ENCODE peak calls at places on chromosomes 5 and 9, in five cellular contexts. Z, I, R, D and N are unnamed samples.

GRCh38 chr5:10563940-10564837 is at the start of gene ANKRD33B:
- DNase-seq in Z (peak; percentile 57), I (peak; percentile 80), R (peak; percentile 76), D (peak; percentile 72), N (peak; percentile 76)

GRCh38 chr9:135134253-135135028 is 47.0 kb downstream of the OLFM1 start:
- DNase-seq in Z (no peak), I (no peak), R (no peak), D (no peak), N (no peak)

GRCh38 chr5:59587489-59588337 is 305.8 kb downstream of the PDE4D start:
- DNase-seq in Z (no peak), I (peak; percentile 93), R (peak; percentile 49), D (peak; percentile 43), N (peak; percentile 61)

GRCh38 chr9:123081824-123082223 is 48.4 kb downstream of the GPR21 start:
- DNase-seq in Z (no peak), I (peak; percentile 69), R (no peak), D (no peak), N (no peak)

GRCh38 chr9:121878208-121878835 is 214.8 kb downstream of the TTLL11 start:
- DNase-seq in Z (no peak), I (no peak), R (no peak), D (no peak), N (no peak)

GRCh38 chr5:12566441-12566840 is 662.2 kb upstream of the CTNND2 start:
- DNase-seq in Z (no peak), I (no peak), R (no peak), D (no peak), N (no peak)

GRCh38 chr5:123124495-123125171 is 35.6 kb downstream of the PRDM6 start:
- DNase-seq in Z (no peak), I (no peak), R (no peak), D (no peak), N (no peak)

GRCh38 chr5:527646-528591 is 3.7 kb upstream of the SLC9A3 start:
- DNase-seq in Z (no peak), I (no peak), R (no peak), D (no peak), N (no peak)

GRCh38 chr5:141655020-141655419 is 3.8 kb upstream of the FCHSD1 start:
- DNase-seq in Z (no peak), I (no peak), R (no peak), D (no peak), N (no peak)

GRCh38 chr9:77534376-77535057 is 113.6 kb downstream of the GNA14 start:
- DNase-seq in Z (no peak), I (peak; percentile 77), R (no peak), D (no peak), N (no peak)

GRCh38 chr5:100502684-100503083 is 32.5 kb upstream of the FAM174A start:
- DNase-seq in Z (no peak), I (no peak), R (no peak), D (no peak), N (no peak)

GRCh38 chr5:111231053-111231586 is 6.9 kb downstream of the CAMK4 start:
- DNase-seq in Z (no peak), I (no peak), R (no peak), D (no peak), N (no peak)

GRCh38 chr5:111227805-111228204 is 3.6 kb downstream of the CAMK4 start:
- DNase-seq in Z (no peak), I (peak; percentile 23), R (no peak), D (no peak), N (no peak)

GRCh38 chr5:111232311-111233049 is 8.3 kb downstream of the CAMK4 start:
- DNase-seq in Z (no peak), I (no peak), R (no peak), D (no peak), N (no peak)

GRCh38 chr5:111229126-111229525 is 4.9 kb downstream of the CAMK4 start:
- DNase-seq in Z (no peak), I (no peak), R (no peak), D (no peak), N (no peak)

DNA sequence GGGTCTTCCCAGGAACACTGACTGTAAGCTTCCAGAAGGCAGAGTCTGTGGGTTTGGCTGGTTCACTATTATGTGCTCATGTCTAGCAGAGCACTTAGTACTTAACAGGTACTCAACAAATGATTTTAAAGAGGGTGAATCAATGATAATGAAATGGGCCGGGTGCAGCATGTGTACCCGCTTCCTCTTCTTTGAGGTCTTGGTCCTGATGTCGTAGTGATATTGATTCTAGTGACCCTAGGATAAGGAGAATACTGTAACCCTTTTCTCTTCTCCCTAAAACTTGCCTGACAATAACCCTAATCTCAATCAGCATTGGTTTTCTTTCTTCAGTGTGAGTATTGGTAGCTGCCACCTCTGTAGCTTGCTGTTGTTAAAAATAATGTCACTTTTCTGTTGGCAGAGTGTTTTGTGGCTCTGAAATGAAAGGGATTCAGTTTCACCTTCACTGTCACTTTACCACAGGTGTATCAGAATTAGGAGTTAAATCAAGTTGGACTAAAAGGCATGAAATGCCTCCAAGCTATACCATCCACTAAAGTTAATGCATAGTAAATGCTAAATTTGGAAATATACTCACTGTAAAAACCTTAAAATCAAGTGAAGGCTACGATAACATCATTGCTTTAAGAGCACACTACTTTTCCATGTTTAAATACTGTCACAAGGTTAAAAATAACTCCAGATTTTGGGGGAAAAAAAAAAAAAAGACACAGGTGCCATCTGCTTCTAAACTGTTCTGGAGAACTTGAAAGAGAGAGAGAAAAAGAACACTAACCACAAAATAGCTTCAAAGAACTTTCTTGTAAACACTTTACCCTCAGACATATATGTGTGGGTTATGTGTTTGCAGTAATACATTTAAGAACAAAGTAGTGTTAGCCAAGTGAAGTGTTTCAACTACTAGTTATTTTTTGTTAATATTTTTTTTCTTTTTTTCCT is 6.0 kb downstream of the CAMK4 start:
- DNase-seq in Z (no peak), I (no peak), R (no peak), D (no peak), N (no peak)
- H3K4me1 ChIP-seq in Z (peaks cover 64% of the 10 kb centered on the region), I (no peaks in the 10 kb centered on the region), R (no peaks in the 10 kb centered on the region), D (no peaks in the 10 kb centered on the region), N (no peaks in the 10 kb centered on the region)

GRCh38 chr5:151577566-151577965 is 13.6 kb downstream of the FAT2 start:
- DNase-seq in Z (no peak), I (no peak), R (no peak), D (no peak), N (no peak)
- H3K27ac ChIP-seq in Z (no peak overlapping the region), I (no peak overlapping the region), R (no peak overlapping the region), D (no peak overlapping the region), N (no peak overlapping the region)

GRCh38 chr9:104856413-104856941 is 71.5 kb downstream of the ABCA1 start:
- DNase-seq in Z (no peak), I (no peak), R (no peak), D (no peak), N (no peak)
- H3K4me1 ChIP-seq in Z (no peaks in the 10 kb centered on the region), I (no peaks in the 10 kb centered on the region), R (peaks cover 22% of the 10 kb centered on the region), D (no peaks in the 10 kb centered on the region), N (no peaks in the 10 kb centered on the region)

DNA sequence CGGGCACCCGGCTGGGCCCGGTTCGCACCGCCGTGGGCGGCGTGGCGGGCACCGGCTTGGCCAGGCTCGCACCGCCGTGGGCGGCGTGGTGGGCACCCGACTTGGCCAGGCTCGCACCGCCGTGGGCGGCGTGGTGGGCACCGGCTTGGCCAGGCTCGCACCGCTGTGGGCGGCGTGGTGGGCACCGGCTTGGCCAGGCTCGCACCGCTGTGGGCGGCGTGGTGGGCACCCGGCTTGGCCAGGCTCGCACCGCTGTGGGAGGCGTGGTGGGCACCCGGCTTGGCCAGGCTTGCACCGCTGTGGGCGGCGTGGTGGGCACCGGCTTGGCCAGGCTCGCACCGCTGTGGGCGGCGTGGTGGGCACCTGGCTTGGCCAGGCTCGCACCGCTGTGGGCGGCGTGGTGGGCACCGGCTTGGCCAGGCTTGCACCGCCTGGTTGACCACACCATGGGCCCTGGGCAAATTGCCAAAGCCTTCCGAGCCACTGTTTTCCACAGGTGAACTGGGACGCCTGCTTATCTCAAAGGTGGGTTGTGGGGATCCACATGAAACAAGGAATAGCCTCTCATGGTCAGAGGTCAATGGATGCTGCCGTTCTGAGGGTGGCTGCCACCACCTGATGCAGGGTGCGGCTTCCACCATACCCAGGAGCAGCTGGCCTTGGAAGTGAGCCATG is 28.2 kb downstream of the ADAMTSL2 start:
- DNase-seq in Z (no peak), I (no peak), R (no peak), D (no peak), N (no peak)
- H3K27ac ChIP-seq in Z (no peak overlapping the region), I (no peak overlapping the region), R (peak overlapping the region; percentile 57), D (peak overlapping the region; percentile 25), N (peak overlapping the region; percentile 21)

DNA sequence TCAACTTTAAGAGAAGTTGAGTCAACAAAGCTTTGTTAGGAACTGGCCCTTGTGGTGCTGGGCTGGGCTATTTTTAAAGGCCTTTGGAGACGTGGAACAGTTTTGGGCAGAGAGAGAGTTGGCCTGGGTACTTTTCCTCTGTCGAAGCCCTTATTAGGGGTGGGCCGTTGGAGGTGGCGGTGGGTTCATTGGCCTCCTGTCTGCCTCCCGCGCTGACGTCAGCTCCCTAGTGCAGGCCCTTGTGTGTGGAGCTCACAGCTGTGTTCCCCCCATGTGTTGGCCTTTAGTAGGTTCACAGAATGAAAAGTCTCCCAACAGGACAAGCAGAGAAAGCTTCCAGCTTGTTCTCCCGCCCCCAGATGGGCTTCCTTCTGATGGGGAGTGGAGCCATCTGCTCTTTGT is 2.7 kb downstream of the NCS1 start:
- DNase-seq in Z (no peak), I (no peak), R (no peak), D (no peak), N (no peak)
- H3K4me1 ChIP-seq in Z (peaks cover 5% of the 10 kb centered on the region), I (peaks cover 3% of the 10 kb centered on the region), R (peaks cover 16% of the 10 kb centered on the region), D (no peaks in the 10 kb centered on the region), N (no peaks in the 10 kb centered on the region)

GRCh38 chr9:129327552-129328283 is 149.7 kb upstream of the IER5L start:
- DNase-seq in Z (no peak), I (no peak), R (no peak), D (no peak), N (no peak)

GRCh38 chr9:129330711-129331279 is 152.7 kb upstream of the IER5L start:
- DNase-seq in Z (no peak), I (peak; percentile 83), R (no peak), D (no peak), N (no peak)

GRCh38 chr9:129326061-129327005 is 148.3 kb upstream of the IER5L start:
- DNase-seq in Z (no peak), I (no peak), R (no peak), D (no peak), N (no peak)

GRCh38 chr9:129331366-129331765 is 153.3 kb upstream of the IER5L start:
- DNase-seq in Z (no peak), I (no peak), R (no peak), D (no peak), N (no peak)

GRCh38 chr9:129328357-129329103 is 150.5 kb upstream of the IER5L start:
- DNase-seq in Z (no peak), I (no peak), R (no peak), D (no peak), N (no peak)
- H3K27ac ChIP-seq in Z (no peak overlapping the region), I (no peak overlapping the region), R (peak overlapping the region; percentile 57), D (peak overlapping the region; percentile 59), N (no peak overlapping the region)

DNA sequence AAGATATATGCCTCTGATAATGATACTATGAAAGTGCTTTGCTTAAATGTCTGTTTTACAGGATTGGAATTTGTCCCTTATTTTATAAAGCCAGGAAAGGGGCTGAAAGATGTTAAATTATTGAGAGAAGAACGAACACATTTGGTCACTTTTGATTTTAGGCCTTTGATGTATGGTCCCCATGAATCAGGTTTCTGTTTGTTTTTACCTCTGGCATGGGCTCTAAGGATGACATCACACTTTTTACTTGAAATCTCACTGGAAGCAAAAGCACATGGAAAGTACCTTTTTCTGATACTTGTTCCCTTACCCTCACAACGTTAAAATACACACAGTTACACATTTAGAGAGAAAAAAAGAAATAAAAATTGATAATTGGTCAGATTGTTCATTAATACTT is 6.9 kb downstream of the OTULIN start:
- DNase-seq in Z (no peak), I (no peak), R (no peak), D (no peak), N (no peak)
- H3K4me1 ChIP-seq in Z (peaks cover 35% of the 10 kb centered on the region), I (peaks cover 6% of the 10 kb centered on the region), R (peaks cover 100% of the 10 kb centered on the region), D (peaks cover 27% of the 10 kb centered on the region), N (peaks cover 63% of the 10 kb centered on the region)

GRCh38 chr5:151208481-151208914 is 15.4 kb downstream of the CCDC69 start:
- DNase-seq in Z (no peak), I (no peak), R (no peak), D (no peak), N (peak; percentile 40)
- H3K27ac ChIP-seq in Z (peak overlapping the region; percentile 50), I (no peak overlapping the region), R (peak overlapping the region; percentile 70), D (peak overlapping the region; percentile 70), N (peak overlapping the region; percentile 55)